ENCODE peak calls at places on chromosomes 4 and X, in six cellular contexts. C is tibial artery, Z is thoracic aorta, N is Caco-2, U is fibroblast of mammary gland, Y is bronchial epithelial cell. S is an unnamed sample.

GRCh38 chr4:118905546-118905945 is 16.9 kb downstream of the SYNPO2 start:
- DNase-seq in C (no peak), Z (no peak), N (no peak), U (no peak), Y (no peak), S (no peak)

GRCh38 chr4:142452132-142452855 is 393.8 kb downstream of the INPP4B start:
- DNase-seq in C (no peak), Z (no peak), N (no peak), U (peak; percentile 73), Y (peak; percentile 31), S (no peak)

GRCh38 chr4:10667651-10668341 is 16.8 kb downstream of the CLNK start:
- DNase-seq in C (no peak), Z (no peak), N (no peak), U (no peak), Y (no peak), S (no peak)

GRCh38 chr4:153792007-153792892 is 3.4 kb upstream of the SFRP2 start:
- DNase-seq in C (peak; percentile 77), Z (no peak), N (no peak), U (peak; percentile 82), Y (peak; percentile 64), S (no peak)

GRCh38 chrX:41512394-41512793 is 65.3 kb downstream of the NYX start:
- DNase-seq in C (no peak), Z (no peak), N (no peak), U (no peak), Y (no peak), S (no peak)

GRCh38 chr4:7850489-7850888 is 89.2 kb downstream of the AFAP1 start:
- DNase-seq in C (no peak), Z (no peak), N (no peak), U (no peak), Y (no peak), S (no peak)

GRCh38 chr4:70426789-70427188 is 29.0 kb downstream of the OPRPN start:
- DNase-seq in C (no peak), Z (no peak), N (no peak), U (no peak), Y (no peak), S (no peak)

GRCh38 chr4:128721896-128722295 is 87.6 kb upstream of the JADE1 start:
- DNase-seq in C (no peak), Z (no peak), N (no peak), U (no peak), Y (no peak), S (no peak)

GRCh38 chr4:172393220-172393619 is 580.0 kb downstream of the GALNTL6 start:
- DNase-seq in C (no peak), Z (no peak), N (no peak), U (no peak), Y (no peak), S (no peak)

GRCh38 chrX:38627683-38628082 is 66.3 kb downstream of the TSPAN7 start:
- DNase-seq in C (no peak), Z (no peak), N (peak; percentile 35), U (peak; percentile 36), Y (peak; percentile 15), S (no peak)

GRCh38 chr4:33923469-33923868 is 2320.8 kb downstream of the ARAP2 start:
- DNase-seq in C (no peak), Z (no peak), N (no peak), U (no peak), Y (no peak), S (no peak)

GRCh38 chrX:15834827-15835595 is 19.6 kb downstream of the AP1S2 start:
- DNase-seq in C (no peak), Z (no peak), N (no peak), U (no peak), Y (peak; percentile 11), S (no peak)

GRCh38 chr4:171834640-171835039 is 21.4 kb downstream of the GALNTL6 start:
- DNase-seq in C (no peak), Z (no peak), N (no peak), U (no peak), Y (no peak), S (no peak)

GRCh38 chr4:40514409-40515025 is 115.1 kb downstream of the RBM47 start:
- DNase-seq in C (no peak), Z (no peak), N (peak; percentile 68), U (no peak), Y (no peak), S (no peak)

GRCh38 chr4:114161809-114162208 is 182.4 kb upstream of the ARSJ start:
- DNase-seq in C (no peak), Z (no peak), N (no peak), U (no peak), Y (no peak), S (no peak)

GRCh38 chr4:94766856-94767255 is 9.1 kb downstream of the BMPR1B start:
- DNase-seq in C (no peak), Z (no peak), N (no peak), U (peak; percentile 82), Y (peak; percentile 96), S (no peak)

GRCh38 chr4:157582141-157582540 is 361.6 kb downstream of the GRIA2 start:
- DNase-seq in C (no peak), Z (no peak), N (no peak), U (no peak), Y (no peak), S (no peak)

GRCh38 chrX:9394212-9394611 is 70.6 kb upstream of the TBL1X start:
- DNase-seq in C (no peak), Z (no peak), N (no peak), U (no peak), Y (no peak), S (no peak)

GRCh38 chrX:100622989-100623388 is 13.6 kb downstream of the TSPAN6 start:
- DNase-seq in C (no peak), Z (no peak), N (no peak), U (no peak), Y (no peak), S (no peak)

GRCh38 chr4:40750461-40751258 is 905 bp downstream of the NSUN7 start:
- DNase-seq in C (no peak), Z (no peak), N (peak; percentile 34), U (no peak), Y (peak; percentile 10), S (no peak)

GRCh38 chr4:24980064-24980690 is 50.6 kb downstream of the LGI2 start:
- DNase-seq in C (peak; percentile 67), Z (peak; percentile 9), N (peak; percentile 44), U (peak; percentile 89), Y (peak; percentile 52), S (no peak)

GRCh38 chr4:118729287-118730286 is 44.4 kb downstream of the METTL14 start:
- DNase-seq in C (no peak), Z (no peak), N (no peak), U (peak; percentile 72), Y (peak; percentile 22), S (no peak)

GRCh38 chrX:11334165-11334564 is 41.0 kb downstream of the AMELX start:
- DNase-seq in C (no peak), Z (no peak), N (no peak), U (peak; percentile 20), Y (peak; percentile 75), S (no peak)

GRCh38 chr4:7476820-7477219 is 42.1 kb upstream of the PSAPL1 start:
- DNase-seq in C (no peak), Z (no peak), N (no peak), U (no peak), Y (no peak), S (no peak)

GRCh38 chr4:25903905-25904747 is 9.9 kb upstream of the SMIM20 start:
- DNase-seq in C (no peak), Z (no peak), N (no peak), U (no peak), Y (no peak), S (no peak)

GRCh38 chr4:82372874-82373815 is 646 bp downstream of the HNRNPD start:
- DNase-seq in C (peak; percentile 87), Z (peak; percentile 50), N (peak; percentile 92), U (peak; percentile 63), Y (peak; percentile 68), S (no peak)

GRCh38 chr4:82376109-82376508 is 2.3 kb upstream of the HNRNPD start:
- DNase-seq in C (no peak), Z (no peak), N (no peak), U (no peak), Y (no peak), S (no peak)

GRCh38 chr4:82371398-82371972 is 2.3 kb downstream of the HNRNPD start:
- DNase-seq in C (no peak), Z (no peak), N (no peak), U (no peak), Y (peak; percentile 18), S (no peak)

GRCh38 chr4:82372502-82372873 is 1.3 kb downstream of the HNRNPD start:
- DNase-seq in C (no peak), Z (no peak), N (no peak), U (peak; percentile 25), Y (peak; percentile 22), S (no peak)

GRCh38 chr4:82373816-82374740 is at the start of gene HNRNPD:
- DNase-seq in C (peak; percentile 99), Z (peak; percentile 95), N (peak; percentile 99), U (peak; percentile 100), Y (peak; percentile 98), S (peak; percentile 98)
- TF ChIP-seq CTCF in C (no peak), Z (no peak), N (no peak), U (no peak), Y (peak; percentile 3), S (peak; percentile 30)

DNA sequence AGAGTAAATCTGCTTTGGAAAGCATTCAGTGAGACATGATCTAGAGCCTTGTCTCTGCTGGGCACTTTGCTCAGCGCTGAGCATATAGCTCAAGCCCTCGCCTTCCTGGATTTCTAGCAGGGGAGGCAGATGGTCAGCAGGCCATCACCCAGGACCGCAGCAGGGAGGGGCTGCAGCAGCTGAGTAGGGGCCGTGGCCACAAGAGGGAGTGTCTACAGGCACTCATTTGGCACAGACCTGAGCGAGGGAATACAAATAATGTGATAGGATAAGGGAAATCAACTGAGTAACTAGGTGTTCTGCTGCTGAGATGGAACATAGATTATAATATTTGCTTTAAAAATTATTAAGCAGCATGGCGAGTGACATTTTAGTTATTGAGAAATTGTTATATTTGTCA is 30.2 kb downstream of the OFD1 start:
- DNase-seq in C (no peak), Z (no peak), N (no peak), U (peak; percentile 36), Y (no peak), S (no peak)
- TF ChIP-seq CTCF in C (no peak), Z (no peak), N (peak; percentile 45), U (peak; percentile 3), Y (no peak), S (peak; percentile 66)

DNA sequence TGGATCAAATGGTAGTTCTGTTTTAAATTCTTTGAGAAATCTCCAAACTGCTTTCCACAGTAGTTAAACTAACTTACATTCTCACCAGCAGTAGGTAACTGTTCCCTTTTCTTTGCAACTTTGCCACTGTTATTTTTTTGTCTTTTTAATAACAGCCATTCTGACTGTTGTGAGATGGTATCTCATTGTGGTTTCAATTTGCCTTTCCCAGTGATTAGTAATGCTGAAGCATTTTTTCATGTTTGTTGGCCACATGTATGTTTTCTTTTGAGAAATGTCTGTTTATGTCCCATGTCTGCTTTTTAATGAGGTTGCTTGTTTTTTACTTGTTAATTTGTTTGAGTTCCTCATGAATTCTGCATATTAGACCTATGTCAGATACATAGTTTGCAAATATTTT is 198.8 kb downstream of the RAB28 start:
- DNase-seq in C (no peak), Z (no peak), N (no peak), U (peak; percentile 3), Y (no peak), S (no peak)
- TF ChIP-seq CTCF in C (no peak), Z (no peak), N (no peak), U (no peak), Y (no peak), S (no peak)

DNA sequence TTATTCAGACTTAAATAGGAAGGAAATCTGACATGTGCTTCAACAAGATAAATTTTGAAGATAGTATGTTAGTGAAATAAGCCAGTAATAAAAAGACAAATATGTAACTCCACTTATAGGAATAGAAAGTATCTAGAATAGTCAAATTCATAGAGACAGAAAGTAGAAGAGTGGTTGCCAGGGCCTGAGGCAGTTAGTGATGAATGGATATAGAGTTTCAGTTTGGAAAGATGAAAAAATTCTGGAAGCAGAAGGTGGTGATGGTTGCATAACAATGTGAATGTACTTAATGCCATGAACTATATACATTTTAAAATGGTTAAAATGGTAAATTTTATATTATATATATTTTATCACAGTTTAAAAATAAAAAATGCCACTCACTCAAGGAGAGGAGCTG is 54.3 kb downstream of the HAND2 start:
- DNase-seq in C (no peak), Z (no peak), N (no peak), U (no peak), Y (no peak), S (no peak)
- TF ChIP-seq CTCF in C (no peak), Z (no peak), N (no peak), U (no peak), Y (no peak), S (no peak)

S was measured in chondrocyte.